ENCODE peak calls at places on chromosomes 4 and X, in five cellular contexts. J is fibroblast of lung, U is Caco-2, H is ELF-1, L is GM03348. V is an unnamed sample.
A peak's percentile ranks its signal among the peaks of the same experiment; 100 is the strongest.

GRCh38 chr4:140497776-140498636 is at the start of gene MGAT4D:
- DNase-seq in J (peak; percentile 6), L (peak; percentile 28), U (no peak), H (peak; percentile 60), V (no peak)

GRCh38 chrX:133171962-133172708 is 46.0 kb downstream of the TFDP3 start:
- DNase-seq in H (no peak), U (no peak), J (no peak), L (peak; percentile 6), V (no peak)

GRCh38 chrX:133307637-133308485 is 89.7 kb upstream of the TFDP3 start:
- DNase-seq in U (no peak), J (no peak), H (peak; percentile 94), L (no peak), V (peak; percentile 49)

GRCh38 chrX:791479-792034 is 161.0 kb downstream of the SHOX start:
- DNase-seq in J (no peak), U (no peak), H (peak; percentile 79), L (no peak), V (no peak)

GRCh38 chr4:37604464-37604863 is 81.7 kb downstream of the RELL1 start:
- DNase-seq in J (peak; percentile 62), U (no peak), L (peak; percentile 47), H (no peak), V (peak; percentile 45)

GRCh38 chrX:74118503-74118902 is 185.5 kb upstream of the ZCCHC13 start:
- DNase-seq in H (peak; percentile 92), J (no peak), L (no peak), U (peak; percentile 39), V (no peak)

GRCh38 chr4:185395255-185395955 is at the start of gene LRP2BP:
- DNase-seq in H (no peak), U (no peak), L (no peak), J (no peak), V (no peak)

GRCh38 chrX:101136235-101136634 is 38.2 kb downstream of the CENPI start:
- DNase-seq in U (no peak), L (peak; percentile 9), H (no peak), J (peak; percentile 26), V (no peak)

GRCh38 chr4:183588169-183588675 is 70.8 kb downstream of the RWDD4 start:
- DNase-seq in H (no peak), L (peak; percentile 59), U (no peak), J (peak; percentile 48), V (peak; percentile 32)

GRCh38 chr4:132276185-132276584 is 872.9 kb upstream of the PCDH10 start:
- DNase-seq in U (no peak), H (no peak), L (no peak), J (no peak), V (no peak)

GRCh38 chrX:38561126-38561868 is at the start of gene TSPAN7:
- DNase-seq in H (peak; percentile 84), J (peak; percentile 50), L (peak; percentile 84), U (peak; percentile 82), V (peak; percentile 85)

GRCh38 chrX:43804021-43804420 is 78.2 kb downstream of the MAOB start:
- DNase-seq in H (no peak), U (no peak), J (no peak), L (no peak), V (no peak)

GRCh38 chrX:137565921-137566745 is at the start of gene ZIC3:
- DNase-seq in L (peak; percentile 44), H (peak; percentile 96), J (peak; percentile 24), U (no peak), V (peak; percentile 70)

GRCh38 chr4:10611673-10612072 is 72.9 kb downstream of the CLNK start:
- DNase-seq in J (peak; percentile 93), H (peak; percentile 86), U (peak; percentile 50), L (peak; percentile 87), V (peak; percentile 85)

GRCh38 chrX:24561121-24561520 is 86.0 kb downstream of the PCYT1B start:
- DNase-seq in H (no peak), J (no peak), L (peak; percentile 8), U (no peak), V (no peak)

GRCh38 chr4:54232151-54232688 is 3.1 kb downstream of the PDGFRA start:
- DNase-seq in L (no peak), U (no peak), H (peak; percentile 48), J (peak; percentile 30), V (no peak)

GRCh38 chr4:36138221-36138620 is 106.1 kb downstream of the ARAP2 start:
- DNase-seq in L (no peak), U (no peak), H (no peak), J (peak; percentile 90), V (no peak)

GRCh38 chrX:48700951-48701653 is 4.6 kb downstream of the SUV39H1 start:
- DNase-seq in U (no peak), L (no peak), J (peak; percentile 29), H (no peak), V (no peak)

GRCh38 chr4:67912051-67912450 is 28.2 kb upstream of the TMPRSS11D start:
- DNase-seq in J (no peak), H (no peak), U (no peak), L (no peak), V (no peak)

GRCh38 chr4:17814140-17814539 is 3.4 kb downstream of the NCAPG start:
- DNase-seq in U (no peak), L (peak; percentile 10), J (peak; percentile 76), H (no peak), V (no peak)

V was measured in AG08396.